ENCODE peak calls at places on chromosomes 1 and 21, in seven cellular contexts. C is fibroblast of lung, A is SK-N-SH, S is GM23338, M is Peyer's patch, J is mesendoderm, O is psoas muscle. E is an unnamed sample.

GRCh38 chr1:167697667-167698141 is 24.1 kb upstream of the MPZL1 start:
- DNase-seq in O (peak), S (no peak), C (no peak), M (peak), A (no peak), J (no peak), E (no peak)

GRCh38 chr1:176656257-176656995 is 193.5 kb downstream of the PAPPA2 start:
- DNase-seq in J (peak), C (peak), O (no peak), M (no peak), S (no peak), A (no peak), E (no peak)

GRCh38 chr1:93036672-93037071 is 42.4 kb upstream of the MTF2 start:
- DNase-seq in O (no peak), M (no peak), J (peak), A (no peak), C (no peak), S (peak), E (no peak)

GRCh38 chr1:154755858-154756730 is 114.0 kb downstream of the KCNN3 start:
- DNase-seq in S (no peak), M (no peak), A (peak), C (no peak), O (no peak), J (no peak), E (no peak)

GRCh38 chr1:15027515-15027948 is 126.0 kb upstream of the TMEM51 start:
- DNase-seq in J (peak), M (peak), S (peak), C (peak), O (peak), A (peak), E (no peak)

GRCh38 chr1:154014154-154014910 is 23.8 kb downstream of the RPS27 start:
- DNase-seq in J (no peak), O (no peak), M (no peak), S (no peak), A (no peak), C (peak), E (no peak)

GRCh38 chr21:14533555-14534400 is 12.3 kb downstream of the SAMSN1 start:
- DNase-seq in S (no peak), O (no peak), J (peak), A (no peak), C (peak), M (no peak), E (no peak)

GRCh38 chr21:34801519-34802132 is 132.8 kb downstream of the CLIC6 start:
- DNase-seq in O (no peak), C (peak), S (peak), M (no peak), J (peak), A (peak), E (no peak)

GRCh38 chr1:53620620-53620957 is 118.4 kb downstream of the GLIS1 start:
- DNase-seq in S (no peak), M (peak), J (no peak), O (no peak), C (no peak), A (no peak), E (no peak)

GRCh38 chr1:246104927-246105326 is 402.2 kb downstream of the SMYD3 start:
- DNase-seq in M (no peak), C (no peak), J (no peak), S (no peak), A (no peak), O (no peak), E (no peak)

GRCh38 chr1:31912839-31913239 is 25.3 kb downstream of the PTP4A2 start:
- DNase-seq in A (no peak), S (no peak), C (no peak), M (no peak), J (no peak), O (no peak), E (no peak)

GRCh38 chr1:38138498-38139233 is 92.1 kb upstream of the POU3F1 start:
- DNase-seq in S (no peak), C (peak), J (peak), M (peak), O (peak), A (no peak), E (no peak)
- H3K27ac ChIP-seq in S (no peak), C (no peak), J (no peak), M (no peak), O (peak), A (peak), E (peak)

DNA sequence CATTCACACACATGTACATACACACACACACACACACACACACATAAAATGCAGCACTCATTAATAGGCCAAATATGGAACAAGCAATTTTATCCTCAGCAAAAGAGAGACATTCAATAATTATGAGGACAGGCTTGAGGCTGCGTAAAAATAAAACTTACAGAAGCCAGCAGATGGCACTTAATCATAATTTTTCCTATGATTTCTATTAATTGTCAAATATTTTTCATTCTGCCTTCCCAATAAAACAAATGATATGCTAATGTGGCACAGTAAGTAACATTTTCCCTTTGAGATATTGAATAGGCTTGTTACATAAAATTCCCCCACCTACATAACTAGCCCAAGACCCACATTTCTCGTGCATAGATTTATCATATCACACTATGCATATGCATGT is 55.4 kb upstream of the PTGFRN start:
- DNase-seq in S (no peak), J (no peak), M (no peak), A (no peak), C (no peak), O (no peak), E (no peak)
- H3K27ac ChIP-seq in S (peak), J (peak), M (no peak), A (no peak), C (no peak), O (no peak), E (peak)

DNA sequence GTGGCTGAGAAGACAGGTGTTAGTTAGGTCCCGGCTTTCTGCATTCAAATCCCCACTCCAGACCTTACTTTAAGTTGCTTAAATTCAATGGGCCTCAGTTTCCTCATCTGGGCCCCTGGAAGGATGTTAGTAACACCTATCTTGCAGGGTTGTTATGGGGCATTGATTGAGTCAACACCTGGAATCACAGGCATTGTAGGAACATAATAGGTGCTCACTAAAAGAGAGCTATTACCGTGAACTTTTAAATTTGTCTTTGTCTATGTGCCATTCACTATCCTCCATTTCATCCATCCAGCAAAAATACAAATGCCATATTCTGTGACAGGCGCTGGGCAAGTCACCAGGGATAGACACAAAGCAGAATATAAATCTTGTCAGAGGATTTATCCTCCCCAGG is 10.5 kb upstream of the MAPKAPK2 start:
- DNase-seq in C (no peak), M (no peak), J (no peak), S (no peak), O (no peak), A (no peak), E (no peak)
- H3K27ac ChIP-seq in C (peak), M (peak), J (no peak), S (no peak), O (peak), A (peak), E (peak)

DNA sequence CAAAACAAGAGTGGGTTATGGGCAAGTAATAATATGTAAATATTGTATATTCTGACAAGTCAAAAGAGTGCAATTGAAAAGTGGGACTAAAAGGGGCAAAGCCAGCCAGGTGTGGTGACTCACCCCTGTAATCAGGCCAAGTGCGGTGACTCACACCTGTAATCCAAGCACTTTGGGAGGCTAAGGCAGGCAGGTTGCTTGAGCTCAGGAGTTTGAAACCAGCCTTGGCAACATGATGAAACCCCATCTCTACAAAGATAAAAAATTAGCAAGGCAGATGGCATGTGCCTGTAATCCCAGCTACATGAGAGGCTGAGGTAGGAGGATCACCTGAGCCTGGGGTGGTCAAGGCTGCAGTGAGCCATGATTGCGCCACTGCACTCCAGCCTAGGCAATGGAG is 304.0 kb downstream of the HHIPL2 start:
- DNase-seq in S (no peak), O (no peak), M (no peak), A (no peak), C (no peak), J (no peak), E (no peak)
- H3K27ac ChIP-seq in S (no peak), O (no peak), M (no peak), A (no peak), C (no peak), J (no peak), E (no peak)

DNA sequence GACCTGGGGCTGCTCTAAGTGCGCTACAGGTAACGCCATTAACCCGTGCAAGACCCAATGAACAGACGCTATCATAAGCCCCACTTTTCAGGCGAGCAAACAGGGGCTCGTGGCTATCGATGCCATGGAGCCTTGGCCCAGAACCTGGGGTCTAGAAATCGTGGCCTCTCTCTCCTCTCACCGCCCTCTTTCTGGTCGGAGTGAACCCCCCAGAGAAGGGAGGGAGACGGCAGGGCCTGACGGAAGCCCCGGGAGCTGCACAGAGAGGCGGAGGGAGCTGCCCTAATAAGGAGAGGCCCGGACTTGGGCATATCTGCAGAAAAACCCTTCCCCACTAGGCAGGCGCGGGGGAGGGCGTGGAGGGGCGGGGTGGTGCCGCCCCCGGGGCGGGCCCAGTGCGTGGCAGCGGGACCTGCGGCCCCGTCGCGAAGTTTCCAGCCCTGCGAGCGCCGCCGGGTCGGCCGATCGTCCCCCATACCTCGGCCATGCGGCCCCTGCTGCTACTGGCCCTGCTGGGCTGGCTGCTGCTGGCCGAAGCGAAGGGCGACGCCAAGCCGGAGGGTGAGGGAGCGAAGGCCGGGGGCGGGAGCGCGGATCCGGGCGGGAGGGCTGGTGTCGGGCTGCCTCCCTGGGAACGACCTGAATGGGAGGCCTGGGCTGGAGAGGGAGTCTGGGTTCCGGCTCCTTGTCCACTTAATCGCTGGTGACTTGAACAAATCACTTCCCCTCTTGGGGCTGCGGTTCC is at the start of gene PLOD1:
- DNase-seq in S (peak), J (peak), M (peak), O (peak), C (peak), A (peak), E (peak)
- H3K27ac ChIP-seq in S (peak), J (peak), M (peak), O (peak), C (peak), A (peak), E (peak)

E was measured in esophagus squamous epithelium.